ENCODE peak calls at places on chromosomes 5 and 9, in four cellular contexts. R is gastrocnemius medialis; P is GM12891; D is activated CD4-positive, CD25-positive, alpha-beta regulatory T cell treated with anti-CD3 and anti-CD28 coated beads, Interleukin-2, amount 50 U/mL, for 72 hours. Y is an unnamed sample.

GRCh38 chr5:75510417-75510835 is 1.0 kb downstream of the CERT1 start:
- DNase-seq in R (peak; percentile 15), P (no peak), D (peak; percentile 33), Y (no peak)

GRCh38 chr5:123813937-123814624 is 302.1 kb downstream of the CSNK1G3 start:
- DNase-seq in R (no peak), P (no peak), D (no peak), Y (no peak)

GRCh38 chr9:38087934-38088925 is 19.2 kb upstream of the SHB start:
- DNase-seq in R (peak; percentile 23), P (peak; percentile 35), D (peak; percentile 82), Y (peak; percentile 64)

GRCh38 chr9:22203371-22204138 is 194.4 kb upstream of the CDKN2B start:
- DNase-seq in R (no peak), P (no peak), D (no peak), Y (no peak)

GRCh38 chr9:21810388-21810787 is 8.0 kb downstream of the MTAP start:
- DNase-seq in R (no peak), P (no peak), D (no peak), Y (no peak)

GRCh38 chr9:17905356-17906203 is 326.7 kb downstream of the SH3GL2 start:
- DNase-seq in R (no peak), P (no peak), D (no peak), Y (no peak)

GRCh38 chr9:123651273-123651672 is 278.7 kb downstream of the DENND1A start:
- DNase-seq in R (no peak), P (no peak), D (no peak), Y (no peak)

GRCh38 chr5:137291031-137291430 is 208.1 kb downstream of the SPOCK1 start:
- DNase-seq in R (no peak), P (no peak), D (no peak), Y (no peak)